ENCODE peak calls at places on chromosomes 3 and 15, in six cellular contexts. J, N, S, Q, F and X are unnamed samples.

GRCh38 chr3:194720048-194720447 is 34.4 kb downstream of the FAM43A start:
- DNase-seq in J (no peak), N (no peak), S (no peak), Q (no peak), F (no peak), X (no peak)

GRCh38 chr15:27465213-27465612 is 494.2 kb downstream of the GABRG3 start:
- DNase-seq in J (no peak), N (no peak), S (no peak), Q (no peak), F (no peak), X (no peak)

GRCh38 chr3:7484636-7485035 is 623.7 kb downstream of the GRM7 start:
- DNase-seq in J (no peak), N (peak; percentile 74), S (no peak), Q (no peak), F (no peak), X (no peak)

GRCh38 chr3:188974856-188975611 is 196.7 kb upstream of the TPRG1 start:
- DNase-seq in J (no peak), N (peak; percentile 86), S (no peak), Q (no peak), F (no peak), X (no peak)

GRCh38 chr3:101725192-101725889 is 927 bp downstream of the CEP97 start:
- DNase-seq in J (peak; percentile 48), N (peak; percentile 29), S (peak; percentile 14), Q (peak; percentile 20), F (no peak), X (peak; percentile 20)

GRCh38 chr3:3998140-3998977 is 199.1 kb downstream of the LRRN1 start:
- DNase-seq in J (no peak), N (peak; percentile 49), S (no peak), Q (peak; percentile 19), F (peak; percentile 36), X (peak; percentile 27)

GRCh38 chr3:138442433-138442832 is 8.0 kb downstream of the ESYT3 start:
- DNase-seq in J (no peak), N (peak; percentile 58), S (no peak), Q (no peak), F (no peak), X (no peak)

GRCh38 chr3:195227871-195228270 is 43.1 kb downstream of the XXYLT1 start:
- DNase-seq in J (peak; percentile 26), N (no peak), S (no peak), Q (no peak), F (no peak), X (no peak)

GRCh38 chr15:34284937-34285336 is 52.6 kb downstream of the SLC12A6 start:
- DNase-seq in J (no peak), N (no peak), S (no peak), Q (no peak), F (no peak), X (no peak)

GRCh38 chr15:49121901-49122300 is 33.5 kb downstream of the COPS2 start:
- DNase-seq in J (no peak), N (no peak), S (no peak), Q (no peak), F (no peak), X (no peak)

GRCh38 chr3:16357191-16357590 is 92.2 kb downstream of the OXNAD1 start:
- DNase-seq in J (no peak), N (peak; percentile 22), S (no peak), Q (no peak), F (no peak), X (no peak)

GRCh38 chr3:170740726-170741591 is 129.0 kb downstream of the RPL22L1 start:
- DNase-seq in J (peak; percentile 66), N (peak; percentile 86), S (no peak), Q (no peak), F (peak; percentile 77), X (no peak)

GRCh38 chr3:59108091-59108815 is 58.4 kb upstream of the CFAP20DC start:
- DNase-seq in J (no peak), N (no peak), S (no peak), Q (no peak), F (peak; percentile 28), X (no peak)

GRCh38 chr15:74042603-74043424 is 39.5 kb downstream of the GOLGA6A start:
- DNase-seq in J (no peak), N (no peak), S (no peak), Q (no peak), F (no peak), X (no peak)

GRCh38 chr15:57224664-57225063 is 151.6 kb upstream of the CGNL1 start:
- DNase-seq in J (no peak), N (peak; percentile 82), S (no peak), Q (no peak), F (no peak), X (no peak)

GRCh38 chr15:41416162-41416741 is 643 bp upstream of the RTF1 start:
- DNase-seq in J (no peak), N (no peak), S (no peak), Q (no peak), F (no peak), X (no peak)

GRCh38 chr3:85821130-85821756 is 862.5 kb downstream of the CADM2 start:
- DNase-seq in J (no peak), N (peak; percentile 14), S (no peak), Q (peak; percentile 59), F (no peak), X (peak; percentile 51)

GRCh38 chr3:27658741-27659140 is 63.4 kb downstream of the EOMES start:
- DNase-seq in J (no peak), N (no peak), S (no peak), Q (no peak), F (no peak), X (no peak)

GRCh38 chr3:38019658-38020341 is 9.6 kb downstream of the PLCD1 start:
- DNase-seq in J (no peak), N (no peak), S (no peak), Q (no peak), F (no peak), X (no peak)

GRCh38 chr15:99019558-99020540 is 12.3 kb upstream of the PGPEP1L start:
- DNase-seq in J (no peak), N (peak; percentile 31), S (no peak), Q (no peak), F (no peak), X (no peak)

GRCh38 chr3:196712514-196713413 is 587 bp downstream of the PIGX start:
- DNase-seq in J (peak; percentile 72), N (peak; percentile 58), S (peak; percentile 42), Q (peak; percentile 55), F (no peak), X (no peak)

GRCh38 chr3:21920431-21920830 is 169.4 kb upstream of the ZNF385D start:
- DNase-seq in J (no peak), N (peak; percentile 80), S (no peak), Q (no peak), F (no peak), X (no peak)

GRCh38 chr15:31446546-31446945 is 119.9 kb downstream of the KLF13 start:
- DNase-seq in J (no peak), N (no peak), S (no peak), Q (no peak), F (no peak), X (no peak)

GRCh38 chr15:101000271-101000681 is 81.1 kb downstream of the LRRK1 start:
- DNase-seq in J (no peak), N (peak; percentile 23), S (no peak), Q (no peak), F (no peak), X (no peak)

GRCh38 chr3:97658670-97659285 is 105.8 kb upstream of the ARL6 start:
- DNase-seq in J (no peak), N (peak; percentile 19), S (no peak), Q (no peak), F (peak; percentile 12), X (peak; percentile 4)
- TF ChIP-seq CTCF in J (peak; percentile 49), N (peak; percentile 70), S (no peak), Q (peak; percentile 56), F (peak; percentile 76), X (peak; percentile 80)

DNA sequence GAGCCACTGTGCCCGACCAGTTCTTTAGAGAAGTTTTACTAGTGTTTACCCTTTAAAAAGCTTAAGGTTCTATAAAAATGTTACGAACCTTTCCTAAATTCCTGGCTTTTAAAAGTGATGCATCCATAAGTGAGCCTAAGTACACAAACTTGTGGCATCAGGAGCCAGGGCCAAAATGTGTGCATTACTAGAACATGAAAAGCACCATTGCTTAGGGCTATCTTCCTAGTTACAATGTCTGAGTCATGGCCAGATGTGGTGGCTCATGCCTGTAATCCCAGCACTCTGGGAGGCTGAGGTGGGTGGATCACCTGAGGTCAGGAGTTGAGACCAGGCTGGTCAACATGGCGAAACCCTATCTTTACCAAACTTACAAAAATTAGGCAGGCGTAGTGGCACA is 39.9 kb downstream of the LEO1 start:
- DNase-seq in J (no peak), N (peak; percentile 20), S (no peak), Q (no peak), F (no peak), X (no peak)
- TF ChIP-seq CTCF in J (no peak), N (no peak), S (no peak), Q (no peak), F (no peak), X (no peak)

GRCh38 chr3:71601811-71602210 is 18.3 kb upstream of the FOXP1 start:
- DNase-seq in J (no peak), N (peak; percentile 76), S (no peak), Q (no peak), F (no peak), X (no peak)

GRCh38 chr3:71606582-71606981 is 23.1 kb upstream of the FOXP1 start:
- DNase-seq in J (no peak), N (no peak), S (no peak), Q (no peak), F (no peak), X (no peak)

GRCh38 chr3:71600646-71601288 is 17.2 kb upstream of the FOXP1 start:
- DNase-seq in J (no peak), N (no peak), S (no peak), Q (no peak), F (no peak), X (no peak)

GRCh38 chr3:71599416-71599815 is 15.9 kb upstream of the FOXP1 start:
- DNase-seq in J (no peak), N (no peak), S (no peak), Q (no peak), F (no peak), X (no peak)

GRCh38 chr3:71602256-71602655 is 18.7 kb upstream of the FOXP1 start:
- DNase-seq in J (no peak), N (no peak), S (no peak), Q (no peak), F (no peak), X (no peak)
- TF ChIP-seq CTCF in J (no peak), N (no peak), S (no peak), Q (no peak), F (no peak), X (no peak)

DNA sequence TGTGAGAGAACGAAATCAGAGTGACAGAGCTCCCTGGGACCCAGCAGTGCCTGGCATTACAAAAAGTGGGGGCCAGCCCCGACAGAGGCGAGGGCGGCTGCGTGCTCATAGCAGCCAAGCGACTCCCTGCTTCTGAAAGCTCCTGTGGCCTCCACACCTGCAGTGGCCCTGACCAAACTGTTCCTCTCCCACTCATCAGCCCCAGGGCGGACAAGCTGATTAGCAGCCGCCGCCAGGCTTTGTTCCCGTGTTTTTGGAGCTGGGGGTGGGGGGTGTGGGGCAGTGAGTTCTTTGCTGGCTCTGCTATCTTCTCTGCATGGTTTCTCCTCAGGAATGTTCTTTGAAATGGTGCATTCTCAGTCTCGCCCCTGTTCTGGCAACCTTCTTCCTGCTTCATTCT is 58.0 kb downstream of the DGKG start:
- DNase-seq in J (no peak), N (no peak), S (no peak), Q (peak; percentile 28), F (no peak), X (no peak)
- TF ChIP-seq CTCF in J (no peak), N (no peak), S (no peak), Q (no peak), F (no peak), X (no peak)

GRCh38 chr3:176740891-176741290 is 456.4 kb downstream of the TBL1XR1 start:
- DNase-seq in J (no peak), N (no peak), S (no peak), Q (peak; percentile 13), F (no peak), X (no peak)
- TF ChIP-seq CTCF in J (no peak), N (no peak), S (no peak), Q (no peak), F (no peak), X (no peak)

GRCh38 chr3:126113733-126114132 is 29.8 kb upstream of the SLC41A3 start:
- DNase-seq in J (peak; percentile 43), N (no peak), S (no peak), Q (peak; percentile 47), F (no peak), X (peak; percentile 42)
- TF ChIP-seq CTCF in J (no peak), N (peak; percentile 38), S (no peak), Q (peak; percentile 50), F (no peak), X (peak; percentile 53)